ENCODE peak calls at places on chromosomes 6 and 20, in four cellular contexts. O is tibial artery, V is transverse colon, Y is endodermal cell. X is an unnamed sample. For H3K4me1, the result is how much of the 10 kb centered on the place peaks cover.

GRCh38 chr20:59777814-59778575 is 155.4 kb downstream of the SYCP2 start:
- DNase-seq in O (peak), V (no peak), Y (peak), X (peak)

GRCh38 chr20:46174469-46175126 is 56.5 kb downstream of the CD40 start:
- DNase-seq in O (no peak), V (peak), Y (peak), X (no peak)

GRCh38 chr20:17504326-17504897 is 26.8 kb downstream of the BFSP1 start:
- DNase-seq in O (no peak), V (no peak), Y (peak), X (no peak)

GRCh38 chr6:41021832-41022231 is 17.2 kb downstream of the UNC5CL start:
- DNase-seq in O (no peak), V (no peak), Y (peak), X (no peak)

GRCh38 chr6:163965426-163966348 is 551.2 kb downstream of the QKI start:
- DNase-seq in O (no peak), V (no peak), Y (no peak), X (no peak)

GRCh38 chr6:100593522-100593921 is 128.8 kb upstream of the SIM1 start:
- DNase-seq in O (no peak), V (no peak), Y (no peak), X (no peak)

GRCh38 chr6:100454571-100455229 is 10.0 kb downstream of the SIM1 start:
- DNase-seq in O (no peak), V (no peak), Y (no peak), X (no peak)

GRCh38 chr6:68054776-68055175 is 580.3 kb upstream of the ADGRB3 start:
- DNase-seq in O (no peak), V (no peak), Y (no peak), X (no peak)

GRCh38 chr6:146593978-146594377 is 4.8 kb upstream of the ADGB start:
- DNase-seq in O (no peak), V (no peak), Y (no peak), X (no peak)

GRCh38 chr6:81998432-81998831 is 246.0 kb upstream of the TENT5A start:
- DNase-seq in O (no peak), V (no peak), Y (no peak), X (no peak)

GRCh38 chr6:108165714-108166663 is at the start of gene NR2E1:
- DNase-seq in O (no peak), V (no peak), Y (peak), X (no peak)

GRCh38 chr6:82006027-82006738 is 241.4 kb downstream of the IBTK start:
- DNase-seq in O (no peak), V (peak), Y (peak), X (no peak)

GRCh38 chr6:167827588-167828324 is 1.0 kb downstream of the AFDN start:
- DNase-seq in O (peak), V (peak), Y (peak), X (no peak)

GRCh38 chr6:88360203-88360797 is 194.2 kb upstream of the CNR1 start:
- DNase-seq in O (no peak), V (no peak), Y (no peak), X (no peak)

GRCh38 chr6:116605935-116606334 is 10.3 kb upstream of the RSPH4A start:
- DNase-seq in O (no peak), V (no peak), Y (no peak), X (no peak)
- H3K4me1 ChIP-seq in O (under half), V (under half), Y (under half), X (under half)

GRCh38 chr20:61420781-61421180 is 168.7 kb downstream of the CDH4 start:
- DNase-seq in O (no peak), V (no peak), Y (no peak), X (no peak)

GRCh38 chr20:61426361-61426760 is 174.3 kb downstream of the CDH4 start:
- DNase-seq in O (no peak), V (no peak), Y (no peak), X (no peak)

GRCh38 chr20:61424011-61424627 is 172.1 kb downstream of the CDH4 start:
- DNase-seq in O (no peak), V (no peak), Y (no peak), X (no peak)

GRCh38 chr20:61422636-61423425 is 170.8 kb downstream of the CDH4 start:
- DNase-seq in O (no peak), V (no peak), Y (peak), X (no peak)

DNA sequence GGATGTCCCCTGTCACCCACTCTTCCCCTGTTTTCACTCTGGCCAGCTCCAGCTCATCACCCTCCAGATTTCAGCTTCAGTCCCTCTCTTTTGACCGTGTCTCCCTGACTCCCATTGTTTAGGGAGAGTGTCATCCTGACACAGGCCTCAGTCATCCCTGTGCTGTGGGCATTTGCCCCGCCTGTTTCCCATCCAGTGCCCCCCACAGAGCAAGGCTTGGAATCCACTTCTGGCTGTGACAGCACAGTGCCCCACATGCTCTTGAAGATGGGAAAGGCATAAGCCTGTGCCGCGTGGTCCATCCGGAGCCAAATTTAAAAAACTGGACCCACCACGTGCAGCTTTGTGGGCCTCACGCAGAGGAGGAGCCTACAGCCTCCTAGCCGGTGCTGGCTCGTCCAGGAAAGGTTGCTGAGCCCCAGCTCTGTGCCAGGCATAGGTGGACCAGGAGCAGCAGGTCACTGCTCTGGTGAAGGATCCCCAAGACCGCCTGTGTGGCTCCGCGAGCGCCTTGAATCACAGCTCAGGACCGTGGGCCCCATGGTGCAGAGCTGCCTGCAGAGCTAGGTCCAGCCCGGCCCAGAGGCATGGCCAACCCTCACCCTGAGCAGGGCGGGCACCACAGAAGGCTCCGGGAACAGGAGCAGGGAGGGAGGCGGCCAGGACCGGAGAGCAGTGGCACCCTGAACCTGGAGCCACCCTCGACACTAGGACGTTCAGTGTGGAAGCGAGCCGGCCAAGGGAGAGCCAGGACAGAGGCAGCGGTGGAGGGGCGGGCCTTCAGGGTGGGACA is 172.8 kb downstream of the CDH4 start:
- DNase-seq in O (no peak), V (no peak), Y (no peak), X (no peak)
- H3K4me1 ChIP-seq in O (under half), V (under half), Y (under half), X (under half)

GRCh38 chr6:35487653-35488516 is 9.0 kb downstream of the TEAD3 start:
- DNase-seq in O (peak), V (peak), Y (peak), X (no peak)
- H3K4me1 ChIP-seq in O (half or more), V (half or more), Y (under half), X (half or more)

DNA sequence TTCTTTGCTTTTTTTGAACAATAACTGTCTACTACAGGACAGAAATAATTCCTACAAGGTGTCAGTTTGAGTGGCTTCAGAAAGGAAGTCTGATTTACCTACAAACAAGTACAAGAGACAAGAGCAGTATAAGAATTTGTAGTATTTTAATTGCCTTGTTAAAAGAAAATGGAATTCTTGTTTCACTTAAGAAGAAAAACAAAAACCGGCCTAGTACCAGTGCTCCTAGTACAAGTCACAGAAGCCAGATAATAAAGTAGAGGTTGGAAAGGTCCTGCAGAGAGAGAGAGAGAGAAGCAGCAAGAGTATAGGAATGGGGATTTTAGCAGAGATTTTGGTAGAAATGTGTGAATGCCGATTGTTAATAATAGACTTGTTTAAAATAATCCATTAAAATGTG is 6.4 kb downstream of the TAB2 start:
- DNase-seq in O (no peak), V (no peak), Y (no peak), X (no peak)
- H3K4me1 ChIP-seq in O (half or more), V (under half), Y (under half), X (half or more)

DNA sequence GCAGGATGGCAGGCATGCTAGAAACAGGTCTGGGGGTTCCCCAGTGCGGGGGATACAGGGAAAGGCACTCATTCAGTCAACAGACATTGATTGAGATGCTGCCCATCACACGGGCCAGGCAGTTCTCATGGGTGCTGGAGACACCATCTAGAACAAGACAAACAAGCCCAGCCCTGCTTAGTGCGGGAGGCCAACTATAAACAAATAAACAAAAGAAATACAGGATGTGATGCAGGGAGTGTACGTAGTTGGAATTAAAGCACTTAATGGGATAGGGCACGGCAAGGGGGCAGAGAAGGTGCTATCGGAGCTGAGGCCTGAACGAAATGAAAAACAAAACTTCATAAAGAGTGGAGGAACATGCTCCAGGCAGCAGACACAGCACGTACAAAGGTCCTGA is 169.3 kb downstream of the PREX1 start:
- DNase-seq in O (no peak), V (no peak), Y (no peak), X (no peak)
- H3K4me1 ChIP-seq in O (half or more), V (under half), Y (under half), X (under half)

GRCh38 chr6:71385111-71385822 is 96.7 kb downstream of the OGFRL1 start:
- DNase-seq in O (no peak), V (no peak), Y (no peak), X (no peak)

GRCh38 chr6:71386215-71386614 is 97.6 kb downstream of the OGFRL1 start:
- DNase-seq in O (no peak), V (no peak), Y (no peak), X (no peak)

GRCh38 chr6:71383476-71383875 is 94.9 kb downstream of the OGFRL1 start:
- DNase-seq in O (no peak), V (no peak), Y (no peak), X (no peak)

GRCh38 chr6:71387179-71387578 is 98.6 kb downstream of the OGFRL1 start:
- DNase-seq in O (no peak), V (no peak), Y (no peak), X (no peak)

GRCh38 chr6:71383891-71384489 is 95.4 kb downstream of the OGFRL1 start:
- DNase-seq in O (no peak), V (no peak), Y (no peak), X (no peak)
- H3K4me1 ChIP-seq in O (under half), V (under half), Y (under half), X (under half)

X was measured in vagina.